ENCODE peak calls at places on chromosomes 13 and 19, in ten cellular contexts. K is right lobe of liver; F is mucosa of descending colon; G is NCI-H1417; D is NCI-H1092 treated with DMSO at 0.1 percent for 48 hours; B is stimulated activated CD4-positive, alpha-beta T cell treated with anti-CD3 and anti-CD28 coated beads, Interleukin-1b, Interleukin-23, amount 100 ng/mL, for 1 hour; J is hypothalamus; A is NCI-H748 treated with DMSO at 0.1 percent for 48 hours; Q is ELR; N is astrocyte. Z is an unnamed sample.
A peak's percentile ranks its signal among the peaks of the same experiment; 100 is the strongest.

GRCh38 chr19:31356587-31357314 is 7.5 kb upstream of the TSHZ3 start:
- DNase-seq in K (no peak), F (no peak), G (no peak), D (no peak), B (no peak), J (no peak), A (no peak), Q (no peak), N (no peak), Z (no peak)

GRCh38 chr19:47063874-47064273 is 15.4 kb upstream of the TMEM160 start:
- DNase-seq in K (no peak), F (no peak), G (no peak), D (no peak), B (no peak), J (no peak), A (no peak), Q (no peak), N (no peak), Z (no peak)

GRCh38 chr19:1417681-1418493 is 10.5 kb downstream of the DAZAP1 start:
- DNase-seq in K (peak; percentile 56), F (no peak), G (no peak), D (no peak), B (no peak), J (no peak), A (no peak), Q (no peak), N (no peak), Z (no peak)

GRCh38 chr19:15595069-15595468 is 19.9 kb upstream of the CYP4F8 start:
- DNase-seq in K (no peak), F (no peak), G (no peak), D (no peak), B (no peak), J (no peak), A (no peak), Q (no peak), N (no peak), Z (no peak)

GRCh38 chr13:45564108-45564507 is 51.4 kb downstream of the ERICH6B start:
- DNase-seq in K (no peak), F (no peak), G (no peak), D (peak; percentile 25), B (no peak), J (no peak), A (no peak), Q (peak; percentile 59), N (peak; percentile 60), Z (no peak)

GRCh38 chr13:77969299-77969698 is 50.7 kb upstream of the EDNRB start:
- DNase-seq in K (no peak), F (no peak), G (no peak), D (no peak), B (no peak), J (no peak), A (no peak), Q (no peak), N (no peak), Z (no peak)

GRCh38 chr13:36981156-36981743 is 17.9 kb downstream of the ALG5 start:
- DNase-seq in K (no peak), F (no peak), G (peak; percentile 9), D (peak; percentile 29), B (no peak), J (no peak), A (peak; percentile 39), Q (peak; percentile 77), N (peak; percentile 36), Z (no peak)

GRCh38 chr19:821976-822773 is 420 bp upstream of the PLPPR3 start:
- DNase-seq in K (no peak), F (no peak), G (peak; percentile 77), D (peak; percentile 13), B (no peak), J (no peak), A (no peak), Q (no peak), N (no peak), Z (no peak)

GRCh38 chr19:35144600-35145436 is 1.8 kb downstream of the FXYD7 start:
- DNase-seq in K (no peak), F (peak; percentile 79), G (peak; percentile 25), D (no peak), B (no peak), J (no peak), A (no peak), Q (peak; percentile 59), N (no peak), Z (peak; percentile 49)

GRCh38 chr13:45769072-45769471 is 67.0 kb downstream of the CBY2 start:
- DNase-seq in K (no peak), F (no peak), G (no peak), D (no peak), B (no peak), J (no peak), A (no peak), Q (no peak), N (no peak), Z (no peak)